ENCODE peak calls at places on chromosomes 6 and 20, in five cellular contexts. One of them, this sample, is unnamed.

GRCh38 chr6:131823276-131823902 is 15.6 kb downstream of the ENPP1 start:
- DNase-seq in activated CD4-positive, alpha-beta memory T cell treated with anti-CD3 and anti-CD28 coated beads for 36 hours: no peak
- DNase-seq in ACHN: no peak
- DNase-seq in effector CD4-positive, alpha-beta T cell: no peak
- DNase-seq in GM04504: no peak
- DNase-seq in this sample: no peak

GRCh38 chr6:3409699-3410384 is 47.0 kb downstream of the SLC22A23 start:
- DNase-seq in activated CD4-positive, alpha-beta memory T cell treated with anti-CD3 and anti-CD28 coated beads for 36 hours: no peak
- DNase-seq in ACHN: no peak
- DNase-seq in effector CD4-positive, alpha-beta T cell: no peak
- DNase-seq in GM04504: no peak
- DNase-seq in this sample: no peak

GRCh38 chr6:90065173-90065572 is 170.9 kb downstream of the GJA10 start:
- DNase-seq in activated CD4-positive, alpha-beta memory T cell treated with anti-CD3 and anti-CD28 coated beads for 36 hours: no peak
- DNase-seq in ACHN: no peak
- DNase-seq in effector CD4-positive, alpha-beta T cell: no peak
- DNase-seq in GM04504: no peak
- DNase-seq in this sample: no peak

GRCh38 chr6:9272671-9273070 is 837.3 kb upstream of the SLC35B3 start:
- DNase-seq in activated CD4-positive, alpha-beta memory T cell treated with anti-CD3 and anti-CD28 coated beads for 36 hours: no peak
- DNase-seq in ACHN: no peak
- DNase-seq in effector CD4-positive, alpha-beta T cell: no peak
- DNase-seq in GM04504: no peak
- DNase-seq in this sample: no peak

GRCh38 chr20:4217349-4217761 is 202.0 kb upstream of the RNF24 start:
- DNase-seq in activated CD4-positive, alpha-beta memory T cell treated with anti-CD3 and anti-CD28 coated beads for 36 hours: no peak
- DNase-seq in ACHN: no peak
- DNase-seq in effector CD4-positive, alpha-beta T cell: no peak
- DNase-seq in GM04504: no peak
- DNase-seq in this sample: no peak

GRCh38 chr6:36679043-36679821 is 718 bp downstream of the CDKN1A start:
- DNase-seq in activated CD4-positive, alpha-beta memory T cell treated with anti-CD3 and anti-CD28 coated beads for 36 hours: peak; percentile 40
- DNase-seq in ACHN: peak; percentile 35
- DNase-seq in effector CD4-positive, alpha-beta T cell: peak; percentile 28
- DNase-seq in GM04504: no peak
- DNase-seq in this sample: no peak

GRCh38 chr6:166046232-166046631 is 121.4 kb downstream of the TBXT start:
- DNase-seq in activated CD4-positive, alpha-beta memory T cell treated with anti-CD3 and anti-CD28 coated beads for 36 hours: no peak
- DNase-seq in ACHN: peak; percentile 50
- DNase-seq in effector CD4-positive, alpha-beta T cell: no peak
- DNase-seq in GM04504: peak; percentile 18
- DNase-seq in this sample: no peak

GRCh38 chr6:153941768-153942167 is 97.3 kb upstream of the OPRM1 start:
- DNase-seq in activated CD4-positive, alpha-beta memory T cell treated with anti-CD3 and anti-CD28 coated beads for 36 hours: no peak
- DNase-seq in ACHN: no peak
- DNase-seq in effector CD4-positive, alpha-beta T cell: no peak
- DNase-seq in GM04504: no peak
- DNase-seq in this sample: no peak

GRCh38 chr6:164507197-164507957 is 802.0 kb downstream of the C6orf118 start:
- DNase-seq in activated CD4-positive, alpha-beta memory T cell treated with anti-CD3 and anti-CD28 coated beads for 36 hours: no peak
- DNase-seq in ACHN: no peak
- DNase-seq in effector CD4-positive, alpha-beta T cell: no peak
- DNase-seq in GM04504: no peak
- DNase-seq in this sample: no peak

GRCh38 chr20:1163105-1163504 is 21.7 kb downstream of the TMEM74B start:
- DNase-seq in activated CD4-positive, alpha-beta memory T cell treated with anti-CD3 and anti-CD28 coated beads for 36 hours: no peak
- DNase-seq in ACHN: no peak
- DNase-seq in effector CD4-positive, alpha-beta T cell: no peak
- DNase-seq in GM04504: no peak
- DNase-seq in this sample: no peak

GRCh38 chr20:39862613-39863012 is 826.4 kb downstream of the MAFB start:
- DNase-seq in activated CD4-positive, alpha-beta memory T cell treated with anti-CD3 and anti-CD28 coated beads for 36 hours: no peak
- DNase-seq in ACHN: no peak
- DNase-seq in effector CD4-positive, alpha-beta T cell: no peak
- DNase-seq in GM04504: no peak
- DNase-seq in this sample: no peak

GRCh38 chr6:56145616-56146015 is 101.8 kb downstream of the COL21A1 start:
- DNase-seq in activated CD4-positive, alpha-beta memory T cell treated with anti-CD3 and anti-CD28 coated beads for 36 hours: no peak
- DNase-seq in ACHN: no peak
- DNase-seq in effector CD4-positive, alpha-beta T cell: no peak
- DNase-seq in GM04504: no peak
- DNase-seq in this sample: no peak

GRCh38 chr20:31594558-31595379 is 10.3 kb upstream of the ID1 start:
- DNase-seq in activated CD4-positive, alpha-beta memory T cell treated with anti-CD3 and anti-CD28 coated beads for 36 hours: no peak
- DNase-seq in ACHN: no peak
- DNase-seq in effector CD4-positive, alpha-beta T cell: no peak
- DNase-seq in GM04504: no peak
- DNase-seq in this sample: no peak

GRCh38 chr6:100904316-100904715 is 23.2 kb upstream of the ASCC3 start:
- DNase-seq in activated CD4-positive, alpha-beta memory T cell treated with anti-CD3 and anti-CD28 coated beads for 36 hours: no peak
- DNase-seq in ACHN: no peak
- DNase-seq in effector CD4-positive, alpha-beta T cell: no peak
- DNase-seq in GM04504: no peak
- DNase-seq in this sample: no peak

GRCh38 chr6:1515781-1516180 is 93.9 kb upstream of the FOXC1 start:
- DNase-seq in activated CD4-positive, alpha-beta memory T cell treated with anti-CD3 and anti-CD28 coated beads for 36 hours: no peak
- DNase-seq in ACHN: no peak
- DNase-seq in effector CD4-positive, alpha-beta T cell: no peak
- DNase-seq in GM04504: no peak
- DNase-seq in this sample: no peak

GRCh38 chr6:131678401-131678800 is 22.8 kb downstream of the OR2A4 start:
- DNase-seq in activated CD4-positive, alpha-beta memory T cell treated with anti-CD3 and anti-CD28 coated beads for 36 hours: no peak
- DNase-seq in ACHN: no peak
- DNase-seq in effector CD4-positive, alpha-beta T cell: no peak
- DNase-seq in GM04504: no peak
- DNase-seq in this sample: no peak

GRCh38 chr6:84033523-84034451 is at the start of gene MRAP2:
- DNase-seq in activated CD4-positive, alpha-beta memory T cell treated with anti-CD3 and anti-CD28 coated beads for 36 hours: peak; percentile 13
- DNase-seq in ACHN: peak; percentile 7
- DNase-seq in effector CD4-positive, alpha-beta T cell: no peak
- DNase-seq in GM04504: no peak
- DNase-seq in this sample: no peak

GRCh38 chr20:432677-433299 is 24.7 kb downstream of the RBCK1 start:
- DNase-seq in activated CD4-positive, alpha-beta memory T cell treated with anti-CD3 and anti-CD28 coated beads for 36 hours: no peak
- DNase-seq in ACHN: no peak
- DNase-seq in effector CD4-positive, alpha-beta T cell: no peak
- DNase-seq in GM04504: no peak
- DNase-seq in this sample: no peak

GRCh38 chr6:42532038-42532669 is 31.7 kb upstream of the UBR2 start:
- DNase-seq in activated CD4-positive, alpha-beta memory T cell treated with anti-CD3 and anti-CD28 coated beads for 36 hours: no peak
- DNase-seq in ACHN: peak; percentile 65
- DNase-seq in effector CD4-positive, alpha-beta T cell: no peak
- DNase-seq in GM04504: no peak
- DNase-seq in this sample: no peak

GRCh38 chr6:86936834-86937218 is 502 bp upstream of the HTR1E start:
- DNase-seq in activated CD4-positive, alpha-beta memory T cell treated with anti-CD3 and anti-CD28 coated beads for 36 hours: no peak
- DNase-seq in ACHN: no peak
- DNase-seq in effector CD4-positive, alpha-beta T cell: no peak
- DNase-seq in GM04504: no peak
- DNase-seq in this sample: no peak

GRCh38 chr20:25149986-25150385 is 45.5 kb upstream of the ENTPD6 start:
- DNase-seq in activated CD4-positive, alpha-beta memory T cell treated with anti-CD3 and anti-CD28 coated beads for 36 hours: no peak
- DNase-seq in ACHN: no peak
- DNase-seq in effector CD4-positive, alpha-beta T cell: no peak
- DNase-seq in GM04504: no peak
- DNase-seq in this sample: no peak

GRCh38 chr6:3769610-3770009 is 18.1 kb upstream of the PXDC1 start:
- DNase-seq in activated CD4-positive, alpha-beta memory T cell treated with anti-CD3 and anti-CD28 coated beads for 36 hours: no peak
- DNase-seq in ACHN: no peak
- DNase-seq in effector CD4-positive, alpha-beta T cell: no peak
- DNase-seq in GM04504: no peak
- DNase-seq in this sample: no peak

GRCh38 chr6:33417127-33417902 is 592 bp downstream of the CUTA start:
- DNase-seq in activated CD4-positive, alpha-beta memory T cell treated with anti-CD3 and anti-CD28 coated beads for 36 hours: peak; percentile 57
- DNase-seq in ACHN: peak; percentile 76
- DNase-seq in effector CD4-positive, alpha-beta T cell: no peak
- DNase-seq in GM04504: peak; percentile 58
- DNase-seq in this sample: no peak

GRCh38 chr6:150072201-150072600 is 3.3 kb upstream of the ULBP3 start:
- DNase-seq in activated CD4-positive, alpha-beta memory T cell treated with anti-CD3 and anti-CD28 coated beads for 36 hours: peak; percentile 75
- DNase-seq in ACHN: peak; percentile 69
- DNase-seq in effector CD4-positive, alpha-beta T cell: no peak
- DNase-seq in GM04504: no peak
- DNase-seq in this sample: no peak

GRCh38 chr6:21046276-21046675 is 512.0 kb downstream of the CDKAL1 start:
- DNase-seq in activated CD4-positive, alpha-beta memory T cell treated with anti-CD3 and anti-CD28 coated beads for 36 hours: no peak
- DNase-seq in ACHN: peak; percentile 69
- DNase-seq in effector CD4-positive, alpha-beta T cell: no peak
- DNase-seq in GM04504: no peak
- DNase-seq in this sample: no peak

GRCh38 chr6:50187212-50188055 is 137.7 kb upstream of the DEFB112 start:
- DNase-seq in activated CD4-positive, alpha-beta memory T cell treated with anti-CD3 and anti-CD28 coated beads for 36 hours: no peak
- DNase-seq in ACHN: no peak
- DNase-seq in effector CD4-positive, alpha-beta T cell: no peak
- DNase-seq in GM04504: no peak
- DNase-seq in this sample: no peak

GRCh38 chr20:32841632-32842031 is 17.1 kb upstream of the EFCAB8 start:
- DNase-seq in activated CD4-positive, alpha-beta memory T cell treated with anti-CD3 and anti-CD28 coated beads for 36 hours: no peak
- DNase-seq in ACHN: no peak
- DNase-seq in effector CD4-positive, alpha-beta T cell: no peak
- DNase-seq in GM04504: no peak
- DNase-seq in this sample: no peak

GRCh38 chr6:160139420-160139851 is 17.8 kb downstream of the SLC22A1 start:
- DNase-seq in activated CD4-positive, alpha-beta memory T cell treated with anti-CD3 and anti-CD28 coated beads for 36 hours: no peak
- DNase-seq in ACHN: peak; percentile 67
- DNase-seq in effector CD4-positive, alpha-beta T cell: no peak
- DNase-seq in GM04504: peak; percentile 76
- DNase-seq in this sample: no peak

GRCh38 chr6:133788556-133788955 is 100.4 kb upstream of the TCF21 start:
- DNase-seq in activated CD4-positive, alpha-beta memory T cell treated with anti-CD3 and anti-CD28 coated beads for 36 hours: no peak
- DNase-seq in ACHN: no peak
- DNase-seq in effector CD4-positive, alpha-beta T cell: no peak
- DNase-seq in GM04504: no peak
- DNase-seq in this sample: no peak

GRCh38 chr6:10552237-10552810 is 31.2 kb downstream of the GCNT2 start:
- DNase-seq in activated CD4-positive, alpha-beta memory T cell treated with anti-CD3 and anti-CD28 coated beads for 36 hours: no peak
- DNase-seq in ACHN: no peak
- DNase-seq in effector CD4-positive, alpha-beta T cell: no peak
- DNase-seq in GM04504: no peak
- DNase-seq in this sample: no peak

GRCh38 chr20:20369353-20370086 is 1.6 kb downstream of the INSM1 start:
- DNase-seq in activated CD4-positive, alpha-beta memory T cell treated with anti-CD3 and anti-CD28 coated beads for 36 hours: peak; percentile 54
- DNase-seq in ACHN: no peak
- DNase-seq in effector CD4-positive, alpha-beta T cell: no peak
- DNase-seq in GM04504: no peak
- DNase-seq in this sample: no peak

GRCh38 chr6:149079911-149080501 is 237.5 kb upstream of the TAB2 start:
- DNase-seq in activated CD4-positive, alpha-beta memory T cell treated with anti-CD3 and anti-CD28 coated beads for 36 hours: no peak
- DNase-seq in ACHN: no peak
- DNase-seq in effector CD4-positive, alpha-beta T cell: no peak
- DNase-seq in GM04504: peak; percentile 47
- DNase-seq in this sample: no peak

GRCh38 chr6:37940074-37940847 is 120.7 kb downstream of the ZFAND3 start:
- DNase-seq in activated CD4-positive, alpha-beta memory T cell treated with anti-CD3 and anti-CD28 coated beads for 36 hours: no peak
- DNase-seq in ACHN: no peak
- DNase-seq in effector CD4-positive, alpha-beta T cell: no peak
- DNase-seq in GM04504: peak; percentile 4
- DNase-seq in this sample: peak; percentile 4

GRCh38 chr6:72922401-72922800 is 300.5 kb downstream of the KCNQ5 start:
- DNase-seq in activated CD4-positive, alpha-beta memory T cell treated with anti-CD3 and anti-CD28 coated beads for 36 hours: no peak
- DNase-seq in ACHN: peak; percentile 8
- DNase-seq in effector CD4-positive, alpha-beta T cell: no peak
- DNase-seq in GM04504: no peak
- DNase-seq in this sample: no peak

GRCh38 chr6:151389640-151390275 is 1.6 kb downstream of the ZBTB2 start:
- DNase-seq in activated CD4-positive, alpha-beta memory T cell treated with anti-CD3 and anti-CD28 coated beads for 36 hours: peak; percentile 60
- DNase-seq in ACHN: peak; percentile 53
- DNase-seq in effector CD4-positive, alpha-beta T cell: no peak
- DNase-seq in GM04504: peak; percentile 54
- DNase-seq in this sample: no peak

GRCh38 chr20:63651942-63652191 is 1.4 kb downstream of the STMN3 start:
- DNase-seq in activated CD4-positive, alpha-beta memory T cell treated with anti-CD3 and anti-CD28 coated beads for 36 hours: no peak
- DNase-seq in ACHN: no peak
- DNase-seq in effector CD4-positive, alpha-beta T cell: no peak
- DNase-seq in GM04504: no peak
- DNase-seq in this sample: no peak

GRCh38 chr6:1949533-1949932 is 295.9 kb downstream of the GMDS start:
- DNase-seq in activated CD4-positive, alpha-beta memory T cell treated with anti-CD3 and anti-CD28 coated beads for 36 hours: no peak
- DNase-seq in ACHN: no peak
- DNase-seq in effector CD4-positive, alpha-beta T cell: no peak
- DNase-seq in GM04504: peak; percentile 5
- DNase-seq in this sample: no peak

GRCh38 chr20:25011831-25012241 is 19.3 kb upstream of the APMAP start:
- DNase-seq in activated CD4-positive, alpha-beta memory T cell treated with anti-CD3 and anti-CD28 coated beads for 36 hours: no peak
- DNase-seq in ACHN: no peak
- DNase-seq in effector CD4-positive, alpha-beta T cell: no peak
- DNase-seq in GM04504: no peak
- DNase-seq in this sample: no peak